ENCODE peak calls at places on chromosomes 13 and 19, in seven cellular contexts. One of them, this sample, is unnamed.

GRCh38 chr13:21316376-21316775 is 139.9 kb downstream of the MRPL57 start:
- DNase-seq in AG04449: no peak
- DNase-seq in GM12865: no peak
- DNase-seq in astrocyte of the cerebellum: no peak
- DNase-seq in upper lobe of right lung: no peak
- DNase-seq in H9: no peak
- DNase-seq in BE2C: no peak
- DNase-seq in this sample: no peak

GRCh38 chr13:45492538-45492937 is 27.8 kb downstream of the COG3 start:
- DNase-seq in upper lobe of right lung: no peak
- DNase-seq in AG04449: no peak
- DNase-seq in H9: no peak
- DNase-seq in BE2C: no peak
- DNase-seq in astrocyte of the cerebellum: peak; percentile 42
- DNase-seq in GM12865: no peak
- DNase-seq in this sample: no peak

GRCh38 chr13:109155301-109155761 is 525.9 kb downstream of the MYO16 start:
- DNase-seq in astrocyte of the cerebellum: peak; percentile 31
- DNase-seq in GM12865: no peak
- DNase-seq in upper lobe of right lung: no peak
- DNase-seq in H9: no peak
- DNase-seq in BE2C: no peak
- DNase-seq in AG04449: no peak
- DNase-seq in this sample: no peak

GRCh38 chr13:56039992-56040391 is 1100.7 kb upstream of the PRR20A start:
- DNase-seq in upper lobe of right lung: no peak
- DNase-seq in AG04449: no peak
- DNase-seq in GM12865: no peak
- DNase-seq in H9: no peak
- DNase-seq in BE2C: no peak
- DNase-seq in astrocyte of the cerebellum: no peak
- DNase-seq in this sample: no peak

GRCh38 chr19:40225440-40226305 is 816 bp downstream of the CCNP start:
- DNase-seq in BE2C: no peak
- DNase-seq in H9: no peak
- DNase-seq in upper lobe of right lung: no peak
- DNase-seq in astrocyte of the cerebellum: no peak
- DNase-seq in AG04449: no peak
- DNase-seq in GM12865: peak; percentile 20
- DNase-seq in this sample: no peak

GRCh38 chr19:48292798-48293197 is 22.9 kb downstream of the ZNF114 start:
- DNase-seq in BE2C: no peak
- DNase-seq in astrocyte of the cerebellum: no peak
- DNase-seq in AG04449: no peak
- DNase-seq in upper lobe of right lung: no peak
- DNase-seq in H9: no peak
- DNase-seq in GM12865: no peak
- DNase-seq in this sample: no peak

GRCh38 chr13:20721058-20721453 is 17.6 kb downstream of the IL17D start:
- DNase-seq in H9: no peak
- DNase-seq in BE2C: no peak
- DNase-seq in upper lobe of right lung: no peak
- DNase-seq in astrocyte of the cerebellum: no peak
- DNase-seq in AG04449: no peak
- DNase-seq in GM12865: no peak
- DNase-seq in this sample: no peak

GRCh38 chr19:1411255-1412191 is 4.1 kb downstream of the DAZAP1 start:
- DNase-seq in H9: no peak
- DNase-seq in upper lobe of right lung: no peak
- DNase-seq in AG04449: no peak
- DNase-seq in astrocyte of the cerebellum: no peak
- DNase-seq in BE2C: peak; percentile 61
- DNase-seq in GM12865: no peak
- DNase-seq in this sample: peak; percentile 87

GRCh38 chr13:100140441-100140840 is 51.5 kb downstream of the PCCA start:
- DNase-seq in astrocyte of the cerebellum: no peak
- DNase-seq in AG04449: no peak
- DNase-seq in BE2C: no peak
- DNase-seq in H9: no peak
- DNase-seq in upper lobe of right lung: no peak
- DNase-seq in GM12865: no peak
- DNase-seq in this sample: no peak

DNA sequence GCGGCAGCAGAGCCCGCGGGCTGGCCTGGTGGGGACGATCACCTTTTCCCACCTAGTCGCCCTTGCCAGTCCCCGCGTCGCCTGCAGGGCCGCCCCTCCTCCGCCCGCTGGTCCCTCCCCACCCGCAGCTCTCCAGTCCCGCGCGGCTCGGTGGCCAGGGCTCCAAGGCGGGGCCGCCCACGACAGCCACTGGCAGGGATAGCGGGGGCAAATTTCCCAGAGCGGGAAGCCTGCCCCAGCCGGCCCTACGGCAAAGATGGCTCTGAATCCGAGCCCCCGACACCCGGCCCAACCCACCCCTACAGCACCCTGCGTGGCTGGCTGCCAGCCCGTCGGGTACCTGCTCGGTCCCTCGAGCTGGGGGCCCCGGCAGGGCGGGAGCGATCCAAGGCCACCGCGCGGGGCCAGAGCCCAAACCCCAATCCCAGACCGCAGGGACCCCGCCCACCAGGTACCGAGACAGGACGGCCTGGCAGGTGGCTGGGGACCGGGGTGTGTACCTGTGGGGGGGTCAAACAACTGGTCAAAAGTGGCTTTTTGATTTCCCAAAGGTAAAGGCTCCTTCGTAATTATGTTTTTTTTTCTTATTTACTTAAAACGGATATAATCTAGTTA is 6.3 kb upstream of the ZNF98 start:
- DNase-seq in astrocyte of the cerebellum: no peak
- DNase-seq in upper lobe of right lung: no peak
- DNase-seq in H9: no peak
- DNase-seq in BE2C: no peak
- DNase-seq in AG04449: no peak
- DNase-seq in GM12865: no peak
- DNase-seq in this sample: no peak
- TF ChIP-seq CTCF in astrocyte of the cerebellum: no peak
- TF ChIP-seq CTCF in upper lobe of right lung: no peak
- TF ChIP-seq CTCF in H9: no peak
- TF ChIP-seq CTCF in BE2C: no peak
- TF ChIP-seq CTCF in AG04449: no peak
- TF ChIP-seq CTCF in GM12865: no peak
- TF ChIP-seq CTCF in this sample: no peak

GRCh38 chr19:53394974-53395839 is at the start of gene ZNF765:
- DNase-seq in GM12865: peak; percentile 94
- DNase-seq in BE2C: peak; percentile 95
- DNase-seq in H9: peak; percentile 94
- DNase-seq in astrocyte of the cerebellum: peak; percentile 80
- DNase-seq in upper lobe of right lung: peak; percentile 97
- DNase-seq in AG04449: peak; percentile 56
- DNase-seq in this sample: peak; percentile 97

GRCh38 chr19:53389591-53390377 is 5.2 kb upstream of the ZNF765 start:
- DNase-seq in BE2C: no peak
- DNase-seq in GM12865: no peak
- DNase-seq in upper lobe of right lung: no peak
- DNase-seq in AG04449: no peak
- DNase-seq in H9: peak; percentile 93
- DNase-seq in astrocyte of the cerebellum: no peak
- DNase-seq in this sample: no peak

GRCh38 chr19:53388904-53389303 is 6.0 kb upstream of the ZNF765 start:
- DNase-seq in H9: no peak
- DNase-seq in GM12865: no peak
- DNase-seq in astrocyte of the cerebellum: no peak
- DNase-seq in BE2C: no peak
- DNase-seq in upper lobe of right lung: no peak
- DNase-seq in AG04449: no peak
- DNase-seq in this sample: no peak

GRCh38 chr19:53394522-53394973 is 401 bp upstream of the ZNF765 start:
- DNase-seq in BE2C: peak; percentile 33
- DNase-seq in astrocyte of the cerebellum: no peak
- DNase-seq in upper lobe of right lung: peak; percentile 68
- DNase-seq in GM12865: peak; percentile 2
- DNase-seq in H9: peak; percentile 83
- DNase-seq in AG04449: no peak
- DNase-seq in this sample: no peak
- TF ChIP-seq CTCF in BE2C: no peak
- TF ChIP-seq CTCF in astrocyte of the cerebellum: no peak
- TF ChIP-seq CTCF in upper lobe of right lung: no peak
- TF ChIP-seq CTCF in GM12865: no peak
- TF ChIP-seq CTCF in H9: no peak
- TF ChIP-seq CTCF in AG04449: no peak
- TF ChIP-seq CTCF in this sample: no peak

GRCh38 chr19:4327877-4328242 is 10.8 kb downstream of the STAP2 start:
- DNase-seq in GM12865: no peak
- DNase-seq in AG04449: no peak
- DNase-seq in H9: no peak
- DNase-seq in upper lobe of right lung: no peak
- DNase-seq in astrocyte of the cerebellum: no peak
- DNase-seq in BE2C: no peak
- DNase-seq in this sample: no peak
- TF ChIP-seq CTCF in GM12865: no peak
- TF ChIP-seq CTCF in AG04449: no peak
- TF ChIP-seq CTCF in H9: peak; percentile 10
- TF ChIP-seq CTCF in upper lobe of right lung: no peak
- TF ChIP-seq CTCF in astrocyte of the cerebellum: no peak
- TF ChIP-seq CTCF in BE2C: no peak
- TF ChIP-seq CTCF in this sample: peak; percentile 27

DNA sequence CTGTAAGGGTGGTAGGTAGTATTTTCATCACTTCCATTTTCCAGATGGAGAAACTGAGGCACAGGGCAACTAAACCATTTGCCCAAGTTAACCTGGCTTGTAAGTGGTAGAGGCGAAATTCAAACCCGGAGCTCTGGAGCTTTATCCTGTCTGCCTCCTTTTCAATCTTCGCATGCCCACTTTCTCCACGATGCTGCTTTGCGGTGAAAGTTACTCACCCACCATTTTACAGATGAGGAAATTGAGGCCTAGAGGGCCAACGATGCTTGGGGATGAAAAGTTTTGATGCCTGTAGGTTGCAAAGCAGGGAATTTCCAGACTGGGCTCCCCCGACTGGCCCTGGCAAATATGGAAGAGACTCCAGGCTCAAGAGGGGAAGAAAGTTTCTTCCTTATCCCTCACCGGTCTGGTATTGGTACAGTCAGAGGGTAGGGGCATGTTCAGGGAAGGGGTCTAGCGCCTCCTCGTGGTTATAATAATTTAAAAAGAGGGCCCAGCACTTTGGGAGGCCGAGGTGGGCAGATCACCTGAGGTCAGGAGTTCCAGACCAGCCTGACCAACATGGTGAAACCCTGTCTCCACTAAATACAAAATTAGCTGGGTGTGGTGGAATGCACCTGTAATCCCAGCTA is 1.9 kb upstream of the SH2D3A start:
- DNase-seq in H9: peak; percentile 62
- DNase-seq in AG04449: no peak
- DNase-seq in astrocyte of the cerebellum: no peak
- DNase-seq in GM12865: peak; percentile 65
- DNase-seq in BE2C: no peak
- DNase-seq in upper lobe of right lung: no peak
- DNase-seq in this sample: no peak
- TF ChIP-seq CTCF in H9: peak; percentile 77
- TF ChIP-seq CTCF in AG04449: no peak
- TF ChIP-seq CTCF in astrocyte of the cerebellum: no peak
- TF ChIP-seq CTCF in GM12865: peak; percentile 42
- TF ChIP-seq CTCF in BE2C: peak; percentile 14
- TF ChIP-seq CTCF in upper lobe of right lung: peak; percentile 42
- TF ChIP-seq CTCF in this sample: peak; percentile 72

DNA sequence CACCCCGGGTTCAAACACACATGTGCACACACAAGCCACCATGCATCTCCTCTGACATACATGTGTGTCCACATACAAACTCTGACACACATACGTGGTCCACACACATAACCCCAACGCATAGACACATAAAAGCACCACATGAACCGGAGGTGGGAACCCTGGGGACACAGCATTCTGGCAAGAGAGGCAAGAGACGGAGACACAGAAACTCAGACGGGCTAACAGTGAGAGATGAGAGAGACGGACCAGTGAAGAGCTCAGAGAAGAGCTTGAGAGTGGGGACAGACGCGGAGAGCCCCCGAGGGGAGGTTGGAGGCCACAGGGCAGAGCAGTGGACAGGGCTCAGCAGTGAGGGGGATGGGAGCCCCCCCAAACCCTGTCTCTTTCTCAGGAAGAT is 9.3 kb upstream of the ERFL start:
- DNase-seq in upper lobe of right lung: no peak
- DNase-seq in GM12865: no peak
- DNase-seq in BE2C: no peak
- DNase-seq in astrocyte of the cerebellum: no peak
- DNase-seq in AG04449: no peak
- DNase-seq in H9: no peak
- DNase-seq in this sample: no peak
- TF ChIP-seq CTCF in upper lobe of right lung: no peak
- TF ChIP-seq CTCF in GM12865: no peak
- TF ChIP-seq CTCF in BE2C: no peak
- TF ChIP-seq CTCF in astrocyte of the cerebellum: no peak
- TF ChIP-seq CTCF in AG04449: no peak
- TF ChIP-seq CTCF in H9: no peak
- TF ChIP-seq CTCF in this sample: no peak

GRCh38 chr19:36139473-36140288 is at the start of gene CAPNS1:
- DNase-seq in GM12865: peak; percentile 98
- DNase-seq in AG04449: peak; percentile 52
- DNase-seq in upper lobe of right lung: peak; percentile 99
- DNase-seq in H9: peak; percentile 98
- DNase-seq in astrocyte of the cerebellum: peak; percentile 92
- DNase-seq in BE2C: peak; percentile 98
- DNase-seq in this sample: peak; percentile 99
- TF ChIP-seq CTCF in GM12865: peak; percentile 8
- TF ChIP-seq CTCF in AG04449: no peak
- TF ChIP-seq CTCF in upper lobe of right lung: no peak
- TF ChIP-seq CTCF in H9: peak; percentile 42
- TF ChIP-seq CTCF in astrocyte of the cerebellum: no peak
- TF ChIP-seq CTCF in BE2C: peak; percentile 29
- TF ChIP-seq CTCF in this sample: peak; percentile 50

GRCh38 chr19:45091031-45091918 is 1.7 kb upstream of the PPP1R37 start:
- DNase-seq in astrocyte of the cerebellum: peak; percentile 98
- DNase-seq in upper lobe of right lung: peak; percentile 98
- DNase-seq in AG04449: peak; percentile 91
- DNase-seq in BE2C: peak; percentile 98
- DNase-seq in GM12865: peak; percentile 100
- DNase-seq in H9: peak; percentile 99
- DNase-seq in this sample: peak; percentile 99

GRCh38 chr19:45094707-45095106 is 1.7 kb downstream of the PPP1R37 start:
- DNase-seq in upper lobe of right lung: no peak
- DNase-seq in AG04449: no peak
- DNase-seq in GM12865: no peak
- DNase-seq in BE2C: no peak
- DNase-seq in H9: no peak
- DNase-seq in astrocyte of the cerebellum: no peak
- DNase-seq in this sample: no peak

GRCh38 chr19:45094158-45094557 is 1.2 kb downstream of the PPP1R37 start:
- DNase-seq in GM12865: no peak
- DNase-seq in upper lobe of right lung: no peak
- DNase-seq in H9: no peak
- DNase-seq in AG04449: no peak
- DNase-seq in astrocyte of the cerebellum: no peak
- DNase-seq in BE2C: no peak
- DNase-seq in this sample: no peak

GRCh38 chr19:45090598-45090997 is 2.4 kb upstream of the PPP1R37 start:
- DNase-seq in upper lobe of right lung: no peak
- DNase-seq in BE2C: no peak
- DNase-seq in astrocyte of the cerebellum: no peak
- DNase-seq in GM12865: no peak
- DNase-seq in AG04449: no peak
- DNase-seq in H9: no peak
- DNase-seq in this sample: no peak

GRCh38 chr19:45092747-45093678 is at the start of gene PPP1R37:
- DNase-seq in BE2C: peak; percentile 96
- DNase-seq in AG04449: peak; percentile 69
- DNase-seq in GM12865: peak; percentile 99
- DNase-seq in H9: peak; percentile 95
- DNase-seq in upper lobe of right lung: peak; percentile 97
- DNase-seq in astrocyte of the cerebellum: peak; percentile 96
- DNase-seq in this sample: no peak
- TF ChIP-seq CTCF in BE2C: peak; percentile 10
- TF ChIP-seq CTCF in AG04449: peak; percentile 53
- TF ChIP-seq CTCF in GM12865: peak; percentile 33
- TF ChIP-seq CTCF in H9: peak; percentile 39
- TF ChIP-seq CTCF in upper lobe of right lung: peak; percentile 19
- TF ChIP-seq CTCF in astrocyte of the cerebellum: peak; percentile 20
- TF ChIP-seq CTCF in this sample: peak; percentile 70